ENCODE peak calls at places on chromosome 2, in eight cellular contexts. G is naive B cell, M is M059J, O is heart right ventricle, W is T-helper 17 cell, I is NCI-H2081, F is hypothalamus, E is epithelial cell of prostate. L is an unnamed sample.
A peak's percentile ranks its signal among the peaks of the same experiment; 100 is the strongest.

GRCh38 chr2:26717362-26717761 is 24.8 kb downstream of the KCNK3 start:
- DNase-seq in G (no peak), M (no peak), O (no peak), W (no peak), I (no peak), F (no peak), E (no peak), L (no peak)

GRCh38 chr2:240024766-240025165 is 376 bp downstream of the NDUFA10 start:
- DNase-seq in G (no peak), M (peak; percentile 6), O (no peak), W (no peak), I (no peak), F (no peak), E (no peak), L (no peak)

GRCh38 chr2:11579867-11580659 is 46.2 kb downstream of the GREB1 start:
- DNase-seq in G (no peak), M (no peak), O (no peak), W (no peak), I (no peak), F (no peak), E (no peak), L (no peak)

GRCh38 chr2:230411484-230412368 is 4.3 kb upstream of the SP100 start:
- DNase-seq in G (peak; percentile 66), M (peak; percentile 69), O (peak; percentile 75), W (peak; percentile 37), I (peak; percentile 31), F (peak; percentile 33), E (no peak), L (no peak)

GRCh38 chr2:25602333-25602723 is 71.0 kb downstream of the DTNB start:
- DNase-seq in G (no peak), M (no peak), O (no peak), W (no peak), I (no peak), F (no peak), E (no peak), L (no peak)

GRCh38 chr2:120108049-120108448 is 95.2 kb downstream of the EPB41L5 start:
- DNase-seq in G (no peak), M (peak; percentile 66), O (no peak), W (no peak), I (peak; percentile 17), F (no peak), E (peak; percentile 56), L (no peak)

GRCh38 chr2:144460981-144461766 is 58.7 kb downstream of the ZEB2 start:
- DNase-seq in G (no peak), M (peak; percentile 37), O (no peak), W (no peak), I (no peak), F (peak; percentile 73), E (no peak), L (no peak)

GRCh38 chr2:20356042-20356441 is 5.4 kb upstream of the PUM2 start:
- DNase-seq in G (no peak), M (peak; percentile 91), O (no peak), W (no peak), I (peak; percentile 34), F (no peak), E (peak; percentile 96), L (no peak)

GRCh38 chr2:132519566-132519965 is 103.0 kb downstream of the GPR39 start:
- DNase-seq in G (no peak), M (peak; percentile 42), O (no peak), W (no peak), I (no peak), F (no peak), E (no peak), L (no peak)

GRCh38 chr2:142865924-142866323 is 11.5 kb upstream of the KYNU start:
- DNase-seq in G (peak; percentile 64), M (peak; percentile 40), O (no peak), W (no peak), I (no peak), F (no peak), E (no peak), L (no peak)

GRCh38 chr2:26534098-26534864 is 56.4 kb upstream of the OTOF start:
- DNase-seq in G (no peak), M (no peak), O (no peak), W (no peak), I (no peak), F (no peak), E (no peak), L (no peak)